ENCODE peak calls at places on chromosomes 12 and 14, in ten cellular contexts. One of them, this sample, is unnamed.

GRCh38 chr14:65972891-65973290 is 513.3 kb upstream of the CCDC196 start:
- DNase-seq in breast epithelium: no peak
- DNase-seq in lung: no peak
- DNase-seq in GM12878: no peak
- DNase-seq in thyroid gland: no peak
- DNase-seq in heart left ventricle: no peak
- DNase-seq in astrocyte: peak; percentile 71
- DNase-seq in uterus: no peak
- DNase-seq in body of pancreas: no peak
- DNase-seq in tibial artery: no peak
- DNase-seq in this sample: no peak

GRCh38 chr12:11855993-11856374 is 206.5 kb downstream of the ETV6 start:
- DNase-seq in breast epithelium: no peak
- DNase-seq in lung: no peak
- DNase-seq in GM12878: no peak
- DNase-seq in thyroid gland: no peak
- DNase-seq in heart left ventricle: no peak
- DNase-seq in astrocyte: no peak
- DNase-seq in uterus: no peak
- DNase-seq in body of pancreas: peak; percentile 38
- DNase-seq in tibial artery: no peak
- DNase-seq in this sample: no peak

GRCh38 chr12:132827763-132828703 is 636 bp downstream of the GOLGA3 start:
- DNase-seq in breast epithelium: peak; percentile 55
- DNase-seq in lung: peak; percentile 42
- DNase-seq in GM12878: no peak
- DNase-seq in thyroid gland: peak; percentile 23
- DNase-seq in heart left ventricle: no peak
- DNase-seq in astrocyte: peak; percentile 81
- DNase-seq in uterus: no peak
- DNase-seq in body of pancreas: peak; percentile 55
- DNase-seq in tibial artery: no peak
- DNase-seq in this sample: peak; percentile 79

GRCh38 chr14:105852378-105853088 is 326.1 kb downstream of the TMEM121 start:
- DNase-seq in breast epithelium: peak; percentile 31
- DNase-seq in lung: no peak
- DNase-seq in GM12878: no peak
- DNase-seq in thyroid gland: no peak
- DNase-seq in heart left ventricle: no peak
- DNase-seq in astrocyte: no peak
- DNase-seq in uterus: peak; percentile 2
- DNase-seq in body of pancreas: no peak
- DNase-seq in tibial artery: no peak
- DNase-seq in this sample: no peak

GRCh38 chr14:80787876-80788275 is 153.7 kb downstream of the CEP128 start:
- DNase-seq in breast epithelium: no peak
- DNase-seq in lung: no peak
- DNase-seq in GM12878: no peak
- DNase-seq in thyroid gland: no peak
- DNase-seq in heart left ventricle: no peak
- DNase-seq in astrocyte: no peak
- DNase-seq in uterus: no peak
- DNase-seq in body of pancreas: no peak
- DNase-seq in tibial artery: no peak
- DNase-seq in this sample: no peak

GRCh38 chr14:23450376-23450775 is 14.9 kb upstream of the MYH7 start:
- DNase-seq in breast epithelium: no peak
- DNase-seq in lung: no peak
- DNase-seq in GM12878: no peak
- DNase-seq in thyroid gland: no peak
- DNase-seq in heart left ventricle: no peak
- DNase-seq in astrocyte: no peak
- DNase-seq in uterus: no peak
- DNase-seq in body of pancreas: no peak
- DNase-seq in tibial artery: no peak
- DNase-seq in this sample: no peak

GRCh38 chr14:96811265-96811664 is 14.1 kb downstream of the VRK1 start:
- DNase-seq in breast epithelium: no peak
- DNase-seq in lung: no peak
- DNase-seq in GM12878: no peak
- DNase-seq in thyroid gland: no peak
- DNase-seq in heart left ventricle: no peak
- DNase-seq in astrocyte: peak; percentile 90
- DNase-seq in uterus: no peak
- DNase-seq in body of pancreas: no peak
- DNase-seq in tibial artery: no peak
- DNase-seq in this sample: no peak

GRCh38 chr14:38197001-38197760 is 10.5 kb upstream of the SSTR1 start:
- DNase-seq in breast epithelium: no peak
- DNase-seq in lung: no peak
- DNase-seq in GM12878: no peak
- DNase-seq in thyroid gland: no peak
- DNase-seq in heart left ventricle: no peak
- DNase-seq in astrocyte: no peak
- DNase-seq in uterus: no peak
- DNase-seq in body of pancreas: no peak
- DNase-seq in tibial artery: no peak
- DNase-seq in this sample: no peak

GRCh38 chr12:121939190-121939589 is 20.8 kb downstream of the CFAP251 start:
- DNase-seq in breast epithelium: no peak
- DNase-seq in lung: no peak
- DNase-seq in GM12878: peak; percentile 24
- DNase-seq in thyroid gland: no peak
- DNase-seq in heart left ventricle: no peak
- DNase-seq in astrocyte: peak; percentile 41
- DNase-seq in uterus: no peak
- DNase-seq in body of pancreas: no peak
- DNase-seq in tibial artery: no peak
- DNase-seq in this sample: peak; percentile 31

GRCh38 chr14:67934087-67934486 is 114.5 kb downstream of the RAD51B start:
- DNase-seq in breast epithelium: no peak
- DNase-seq in lung: peak; percentile 33
- DNase-seq in GM12878: peak; percentile 42
- DNase-seq in thyroid gland: peak; percentile 28
- DNase-seq in heart left ventricle: peak; percentile 30
- DNase-seq in astrocyte: peak; percentile 78
- DNase-seq in uterus: peak; percentile 63
- DNase-seq in body of pancreas: peak; percentile 63
- DNase-seq in tibial artery: no peak
- DNase-seq in this sample: no peak

GRCh38 chr14:95659986-95660385 is 26.2 kb upstream of the TCL1B start:
- DNase-seq in breast epithelium: no peak
- DNase-seq in lung: no peak
- DNase-seq in GM12878: no peak
- DNase-seq in thyroid gland: no peak
- DNase-seq in heart left ventricle: no peak
- DNase-seq in astrocyte: no peak
- DNase-seq in uterus: no peak
- DNase-seq in body of pancreas: no peak
- DNase-seq in tibial artery: no peak
- DNase-seq in this sample: no peak

GRCh38 chr12:63419119-63419518 is 249.2 kb downstream of the DPY19L2 start:
- DNase-seq in breast epithelium: no peak
- DNase-seq in lung: no peak
- DNase-seq in GM12878: no peak
- DNase-seq in thyroid gland: no peak
- DNase-seq in heart left ventricle: no peak
- DNase-seq in astrocyte: peak; percentile 4
- DNase-seq in uterus: no peak
- DNase-seq in body of pancreas: no peak
- DNase-seq in tibial artery: no peak
- DNase-seq in this sample: no peak

GRCh38 chr14:101118746-101119610 is 215.5 kb upstream of the RTL1 start:
- DNase-seq in breast epithelium: no peak
- DNase-seq in lung: peak; percentile 28
- DNase-seq in GM12878: no peak
- DNase-seq in thyroid gland: no peak
- DNase-seq in heart left ventricle: no peak
- DNase-seq in astrocyte: no peak
- DNase-seq in uterus: no peak
- DNase-seq in body of pancreas: no peak
- DNase-seq in tibial artery: no peak
- DNase-seq in this sample: peak; percentile 35

GRCh38 chr12:45235087-45236025 is 19.5 kb downstream of the ANO6 start:
- DNase-seq in breast epithelium: peak; percentile 70
- DNase-seq in lung: peak; percentile 35
- DNase-seq in GM12878: no peak
- DNase-seq in thyroid gland: peak; percentile 59
- DNase-seq in heart left ventricle: no peak
- DNase-seq in astrocyte: peak; percentile 82
- DNase-seq in uterus: peak; percentile 30
- DNase-seq in body of pancreas: peak; percentile 68
- DNase-seq in tibial artery: no peak
- DNase-seq in this sample: no peak

DNA sequence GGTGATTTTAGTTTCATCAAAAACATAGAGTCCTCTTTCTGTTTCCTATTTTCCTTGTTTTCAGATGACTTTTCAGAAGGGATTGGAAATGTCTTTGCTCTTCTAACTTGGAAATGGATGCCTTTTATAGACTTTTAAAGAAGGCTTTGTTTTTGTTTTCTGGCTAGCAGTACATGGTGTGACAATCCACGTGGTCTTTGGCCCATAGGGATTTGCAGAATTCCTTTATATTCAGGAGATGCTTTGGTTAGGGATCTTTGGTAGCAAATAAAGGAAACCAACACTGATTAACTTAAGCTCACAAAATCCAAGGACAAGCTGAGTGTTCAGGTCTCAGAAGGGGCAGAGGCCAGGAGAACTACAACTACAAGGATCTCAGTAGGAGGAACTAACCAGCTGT is 58.5 kb upstream of the MANSC4 start:
- DNase-seq in breast epithelium: no peak
- DNase-seq in lung: no peak
- DNase-seq in GM12878: no peak
- DNase-seq in thyroid gland: no peak
- DNase-seq in heart left ventricle: no peak
- DNase-seq in astrocyte: no peak
- DNase-seq in uterus: no peak
- DNase-seq in body of pancreas: no peak
- DNase-seq in tibial artery: no peak
- DNase-seq in this sample: no peak
- TF ChIP-seq CTCF in breast epithelium: no peak
- TF ChIP-seq CTCF in lung: no peak
- TF ChIP-seq CTCF in GM12878: no peak
- TF ChIP-seq CTCF in thyroid gland: no peak
- TF ChIP-seq CTCF in heart left ventricle: no peak
- TF ChIP-seq CTCF in astrocyte: no peak
- TF ChIP-seq CTCF in uterus: no peak
- TF ChIP-seq CTCF in body of pancreas: no peak
- TF ChIP-seq CTCF in tibial artery: no peak
- TF ChIP-seq CTCF in this sample: no peak

GRCh38 chr12:123934016-123934620 is 38.5 kb downstream of the CCDC92 start:
- DNase-seq in breast epithelium: no peak
- DNase-seq in lung: no peak
- DNase-seq in GM12878: no peak
- DNase-seq in thyroid gland: no peak
- DNase-seq in heart left ventricle: no peak
- DNase-seq in astrocyte: no peak
- DNase-seq in uterus: no peak
- DNase-seq in body of pancreas: no peak
- DNase-seq in tibial artery: no peak
- DNase-seq in this sample: no peak

GRCh38 chr12:123936471-123936870 is 36.2 kb downstream of the CCDC92 start:
- DNase-seq in breast epithelium: no peak
- DNase-seq in lung: no peak
- DNase-seq in GM12878: no peak
- DNase-seq in thyroid gland: no peak
- DNase-seq in heart left ventricle: no peak
- DNase-seq in astrocyte: no peak
- DNase-seq in uterus: no peak
- DNase-seq in body of pancreas: no peak
- DNase-seq in tibial artery: no peak
- DNase-seq in this sample: no peak

GRCh38 chr12:123934829-123935228 is 37.8 kb downstream of the CCDC92 start:
- DNase-seq in breast epithelium: no peak
- DNase-seq in lung: no peak
- DNase-seq in GM12878: no peak
- DNase-seq in thyroid gland: no peak
- DNase-seq in heart left ventricle: no peak
- DNase-seq in astrocyte: peak; percentile 56
- DNase-seq in uterus: no peak
- DNase-seq in body of pancreas: no peak
- DNase-seq in tibial artery: no peak
- DNase-seq in this sample: no peak

GRCh38 chr12:123936956-123937706 is 35.5 kb downstream of the CCDC92 start:
- DNase-seq in breast epithelium: no peak
- DNase-seq in lung: no peak
- DNase-seq in GM12878: no peak
- DNase-seq in thyroid gland: peak; percentile 73
- DNase-seq in heart left ventricle: no peak
- DNase-seq in astrocyte: no peak
- DNase-seq in uterus: no peak
- DNase-seq in body of pancreas: no peak
- DNase-seq in tibial artery: no peak
- DNase-seq in this sample: no peak

GRCh38 chr12:123935956-123936355 is 36.7 kb downstream of the CCDC92 start:
- DNase-seq in breast epithelium: no peak
- DNase-seq in lung: no peak
- DNase-seq in GM12878: no peak
- DNase-seq in thyroid gland: no peak
- DNase-seq in heart left ventricle: no peak
- DNase-seq in astrocyte: no peak
- DNase-seq in uterus: no peak
- DNase-seq in body of pancreas: no peak
- DNase-seq in tibial artery: no peak
- DNase-seq in this sample: no peak
- H3K4me1 ChIP-seq in breast epithelium: no peaks in the 10 kb centered on the region
- H3K4me1 ChIP-seq in lung: no peaks in the 10 kb centered on the region
- H3K4me1 ChIP-seq in GM12878: peaks cover 11% of the 10 kb centered on the region
- H3K4me1 ChIP-seq in thyroid gland: peaks cover 24% of the 10 kb centered on the region
- H3K4me1 ChIP-seq in heart left ventricle: no peaks in the 10 kb centered on the region
- H3K4me1 ChIP-seq in astrocyte: peaks cover 6% of the 10 kb centered on the region
- H3K4me1 ChIP-seq in uterus: no peaks in the 10 kb centered on the region
- H3K4me1 ChIP-seq in body of pancreas: no peaks in the 10 kb centered on the region
- H3K4me1 ChIP-seq in tibial artery: no peaks in the 10 kb centered on the region
- H3K4me1 ChIP-seq in this sample: no peaks in the 10 kb centered on the region

GRCh38 chr12:27780612-27781408 is 774 bp upstream of the MANSC4 start:
- DNase-seq in breast epithelium: no peak
- DNase-seq in lung: peak; percentile 47
- DNase-seq in GM12878: no peak
- DNase-seq in thyroid gland: peak; percentile 72
- DNase-seq in heart left ventricle: peak; percentile 14
- DNase-seq in astrocyte: peak; percentile 58
- DNase-seq in uterus: peak; percentile 30
- DNase-seq in body of pancreas: peak; percentile 61
- DNase-seq in tibial artery: peak; percentile 69
- DNase-seq in this sample: peak; percentile 75
- H3K4me3 ChIP-seq in breast epithelium: peak overlapping the region; percentile 67
- H3K4me3 ChIP-seq in lung: peak overlapping the region; percentile 77
- H3K4me3 ChIP-seq in GM12878: peak overlapping the region; percentile 96
- H3K4me3 ChIP-seq in thyroid gland: peak overlapping the region; percentile 9
- H3K4me3 ChIP-seq in heart left ventricle: peak overlapping the region; percentile 72
- H3K4me3 ChIP-seq in astrocyte: peak overlapping the region; percentile 85
- H3K4me3 ChIP-seq in uterus: peak overlapping the region; percentile 60
- H3K4me3 ChIP-seq in body of pancreas: peak overlapping the region; percentile 84
- H3K4me3 ChIP-seq in tibial artery: peak overlapping the region; percentile 94
- H3K4me3 ChIP-seq in this sample: peak overlapping the region; percentile 52

DNA sequence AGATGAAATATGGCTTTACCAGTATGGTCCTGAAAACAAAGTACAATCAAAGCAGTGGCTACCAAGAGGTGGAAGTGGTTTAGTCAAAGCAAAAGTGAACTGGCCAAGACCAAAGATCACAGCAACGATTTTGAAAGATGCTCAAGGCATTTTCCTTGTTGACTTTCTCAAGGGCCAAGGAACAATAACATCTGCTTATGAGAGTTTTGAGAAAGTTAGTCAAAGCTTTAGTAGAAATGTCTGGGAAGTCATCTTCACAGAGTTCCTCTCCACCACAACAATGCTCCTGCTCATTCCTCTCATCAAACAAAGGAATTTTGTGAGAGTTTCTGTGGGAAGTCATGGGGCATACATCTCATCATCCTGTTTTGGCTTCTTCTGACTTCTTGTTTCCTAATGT is 80.1 kb downstream of the PLEKHA5 start:
- DNase-seq in breast epithelium: no peak
- DNase-seq in lung: no peak
- DNase-seq in GM12878: no peak
- DNase-seq in thyroid gland: no peak
- DNase-seq in heart left ventricle: no peak
- DNase-seq in astrocyte: no peak
- DNase-seq in uterus: no peak
- DNase-seq in body of pancreas: no peak
- DNase-seq in tibial artery: no peak
- DNase-seq in this sample: no peak
- TF ChIP-seq CTCF in breast epithelium: no peak
- TF ChIP-seq CTCF in lung: no peak
- TF ChIP-seq CTCF in GM12878: no peak
- TF ChIP-seq CTCF in thyroid gland: no peak
- TF ChIP-seq CTCF in heart left ventricle: no peak
- TF ChIP-seq CTCF in astrocyte: no peak
- TF ChIP-seq CTCF in uterus: no peak
- TF ChIP-seq CTCF in body of pancreas: no peak
- TF ChIP-seq CTCF in tibial artery: no peak
- TF ChIP-seq CTCF in this sample: no peak

This sample was measured in mucosa of descending colon.